ENCODE peak calls at places on chromosomes 11 and 22, in ten cellular contexts. T is brain microvascular endothelial cell; W is CD4-positive, alpha-beta T cell; N is cardiac muscle cell; C is right atrium auricular region; A is Peyer's patch; V is PC-9; Q is H9; L is PC-3; S is ovary. D is an unnamed sample.

GRCh38 chr22:44925465-44926123 is 84.2 kb downstream of the PHF21B start:
- DNase-seq in T (no peak), W (no peak), N (no peak), C (no peak), A (peak; percentile 31), V (no peak), Q (no peak), L (no peak), S (no peak), D (no peak)

GRCh38 chr22:37274380-37274862 is 7.9 kb upstream of the CYTH4 start:
- DNase-seq in T (no peak), W (no peak), N (no peak), C (peak; percentile 68), A (no peak), V (no peak), Q (no peak), L (no peak), S (no peak), D (no peak)

GRCh38 chr11:9972917-9973504 is 309.1 kb downstream of the SWAP70 start:
- DNase-seq in T (peak; percentile 37), W (no peak), N (peak; percentile 38), C (no peak), A (no peak), V (no peak), Q (no peak), L (peak; percentile 72), S (no peak), D (no peak)

GRCh38 chr11:11607772-11608171 is 14.0 kb downstream of the GALNT18 start:
- DNase-seq in T (no peak), W (no peak), N (no peak), C (no peak), A (no peak), V (no peak), Q (no peak), L (peak; percentile 82), S (no peak), D (no peak)

GRCh38 chr22:29268511-29269229 is 602 bp downstream of the EWSR1 start:
- DNase-seq in T (peak; percentile 41), W (peak; percentile 14), N (peak; percentile 55), C (peak; percentile 65), A (no peak), V (peak; percentile 51), Q (no peak), L (peak; percentile 31), S (peak; percentile 73), D (peak; percentile 57)

GRCh38 chr11:95450547-95451123 is 219.6 kb upstream of the SESN3 start:
- DNase-seq in T (peak; percentile 85), W (no peak), N (no peak), C (no peak), A (no peak), V (no peak), Q (no peak), L (no peak), S (no peak), D (no peak)

GRCh38 chr11:77102246-77103210 is at the start of gene OMP:
- DNase-seq in T (no peak), W (no peak), N (no peak), C (no peak), A (no peak), V (no peak), Q (no peak), L (no peak), S (no peak), D (no peak)

GRCh38 chr11:104094576-104094975 is 58.1 kb downstream of the DDI1 start:
- DNase-seq in T (no peak), W (no peak), N (no peak), C (no peak), A (no peak), V (no peak), Q (no peak), L (no peak), S (no peak), D (no peak)

GRCh38 chr22:36470162-36470993 is 11.1 kb downstream of the TXN2 start:
- DNase-seq in T (peak; percentile 85), W (peak; percentile 75), N (peak; percentile 89), C (peak; percentile 86), A (peak; percentile 79), V (peak; percentile 77), Q (peak; percentile 89), L (peak; percentile 84), S (peak; percentile 78), D (peak; percentile 79)

GRCh38 chr22:38758276-38758945 is 2.6 kb upstream of the SUN2 start:
- DNase-seq in T (no peak), W (peak; percentile 48), N (no peak), C (no peak), A (no peak), V (no peak), Q (no peak), L (no peak), S (no peak), D (no peak)

GRCh38 chr11:19951558-19952083 is 208.7 kb downstream of the DBX1 start:
- DNase-seq in T (no peak), W (no peak), N (peak; percentile 71), C (no peak), A (no peak), V (peak; percentile 47), Q (no peak), L (peak; percentile 87), S (no peak), D (no peak)

GRCh38 chr11:100890779-100891178 is 203.7 kb downstream of the ARHGAP42 start:
- DNase-seq in T (peak; percentile 77), W (no peak), N (no peak), C (no peak), A (no peak), V (no peak), Q (no peak), L (peak; percentile 28), S (no peak), D (no peak)

GRCh38 chr22:45969801-45970464 is 7.0 kb downstream of the WNT7B start:
- DNase-seq in T (no peak), W (no peak), N (no peak), C (no peak), A (no peak), V (no peak), Q (no peak), L (no peak), S (no peak), D (no peak)

GRCh38 chr22:45968003-45968650 is 8.8 kb downstream of the WNT7B start:
- DNase-seq in T (no peak), W (no peak), N (no peak), C (no peak), A (no peak), V (no peak), Q (no peak), L (no peak), S (no peak), D (no peak)

GRCh38 chr22:45968751-45969413 is 8.1 kb downstream of the WNT7B start:
- DNase-seq in T (peak; percentile 49), W (no peak), N (no peak), C (no peak), A (no peak), V (peak; percentile 79), Q (no peak), L (peak; percentile 94), S (no peak), D (no peak)

GRCh38 chr22:45970709-45971388 is 6.1 kb downstream of the WNT7B start:
- DNase-seq in T (no peak), W (no peak), N (no peak), C (no peak), A (no peak), V (no peak), Q (peak; percentile 48), L (no peak), S (no peak), D (no peak)

GRCh38 chr22:45969414-45969799 is 7.6 kb downstream of the WNT7B start:
- DNase-seq in T (no peak), W (no peak), N (peak; percentile 23), C (no peak), A (no peak), V (peak; percentile 78), Q (peak; percentile 67), L (peak; percentile 58), S (no peak), D (peak; percentile 46)
- TF ChIP-seq CTCF in T (peak; percentile 23), W (no peak), N (no peak), C (no peak), A (no peak), V (peak; percentile 53), Q (peak; percentile 44), L (no peak), S (no peak), D (peak; percentile 58)

DNA sequence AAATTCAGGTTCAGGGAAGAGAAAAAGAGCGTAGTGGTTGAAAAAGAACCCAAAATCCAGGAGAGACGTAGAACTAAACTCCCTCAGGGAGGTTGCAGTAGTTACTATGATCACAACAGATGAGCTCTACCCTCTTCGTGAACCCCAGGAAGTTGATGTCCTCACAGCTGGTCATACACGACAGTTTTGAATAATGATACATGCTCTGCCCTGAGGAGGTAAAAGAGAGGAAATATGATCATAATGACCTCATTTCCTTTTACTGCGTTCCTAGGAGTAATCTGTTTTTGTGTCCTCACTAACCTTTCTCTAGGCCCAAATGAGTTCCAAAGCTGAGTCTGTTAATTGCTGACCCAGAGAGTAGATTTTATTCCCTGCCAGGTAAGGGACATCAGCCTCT is 1.3 kb downstream of the PATE2 start:
- DNase-seq in T (peak; percentile 4), W (no peak), N (no peak), C (no peak), A (no peak), V (no peak), Q (no peak), L (peak; percentile 11), S (no peak), D (no peak)
- H3K27ac ChIP-seq in T (no peak overlapping the region), W (no peak overlapping the region), N (no peak overlapping the region), C (no peak overlapping the region), A (no peak overlapping the region), V (no peak overlapping the region), Q (no peak overlapping the region), L (no peak overlapping the region), S (no peak overlapping the region), D (no peak overlapping the region)

DNA sequence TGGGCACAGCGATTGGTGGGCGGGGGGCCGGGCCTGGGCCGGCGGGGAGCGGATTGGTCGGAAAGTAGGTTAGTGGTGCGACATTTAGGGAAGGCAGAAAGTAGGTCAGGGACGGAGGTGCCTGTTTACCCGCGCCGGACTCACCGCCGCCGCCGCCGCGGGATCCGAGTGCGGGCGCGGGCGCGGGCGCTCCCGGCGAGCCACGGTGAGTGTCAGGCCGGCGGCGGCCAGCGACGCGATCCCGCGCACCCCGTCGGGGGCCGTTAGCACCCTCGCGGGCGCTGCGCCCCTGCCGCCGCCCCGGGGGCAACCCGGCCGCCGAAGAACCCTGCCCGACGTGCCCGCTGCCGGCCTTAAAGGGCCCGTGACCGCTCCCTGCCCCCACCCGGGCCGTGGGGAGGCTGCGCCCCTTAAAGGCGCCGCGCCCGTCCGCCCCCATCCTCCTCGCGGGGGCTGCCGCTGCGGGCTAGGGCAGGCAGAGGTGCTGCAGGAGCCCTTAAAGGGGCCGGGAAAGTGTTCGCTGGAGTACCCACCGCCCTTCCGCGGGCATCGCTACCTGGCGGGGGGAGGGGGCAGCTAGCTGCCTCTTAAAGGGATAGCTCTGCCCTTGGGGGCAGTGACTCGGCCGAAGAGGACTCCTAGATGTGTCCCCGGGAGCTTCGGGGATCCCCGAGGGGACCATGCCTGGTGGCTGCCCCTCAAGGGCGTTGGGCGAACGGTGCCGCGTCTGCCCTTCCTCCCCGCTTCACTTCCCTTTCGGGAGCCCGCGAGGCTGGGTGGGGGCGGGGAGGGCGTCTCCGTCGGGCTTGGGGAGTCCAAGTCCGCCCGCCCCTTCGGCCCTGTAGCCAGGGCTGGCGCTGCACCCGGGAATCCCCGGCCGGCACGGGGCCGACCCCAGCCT is at the start of gene BMAL1:
- DNase-seq in T (no peak), W (peak; percentile 38), N (no peak), C (no peak), A (peak; percentile 78), V (no peak), Q (peak; percentile 37), L (no peak), S (peak; percentile 38), D (peak; percentile 41)
- H3K27me3 ChIP-seq in T (peaks cover 9% of the 10 kb centered on the region), W (no peaks in the 10 kb centered on the region), N (peaks cover 80% of the 10 kb centered on the region), C (no peaks in the 10 kb centered on the region), A (no peaks in the 10 kb centered on the region), V (peaks cover 6% of the 10 kb centered on the region), Q (peaks cover 27% of the 10 kb centered on the region), L (peaks cover 22% of the 10 kb centered on the region), S (no peaks in the 10 kb centered on the region), D (peaks cover 16% of the 10 kb centered on the region)

GRCh38 chr22:23386245-23386631 is 193.9 kb downstream of the IGLL1 start:
- DNase-seq in T (no peak), W (no peak), N (no peak), C (no peak), A (no peak), V (no peak), Q (no peak), L (no peak), S (no peak), D (no peak)
- TF ChIP-seq CTCF in T (no peak), W (peak; percentile 35), N (no peak), C (no peak), A (no peak), V (no peak), Q (no peak), L (peak; percentile 1), S (peak; percentile 1), D (no peak)